ENCODE peak calls at places on chromosomes 6 and 20, in five cellular contexts. D is choroid plexus epithelial cell; C is activated T-cell treated with anti-CD3 and anti-CD28 coated beads, Interleukin-2, amount 50 U/mL, for 72 hours; V is amygdala; L is K562. W is an unnamed sample.

GRCh38 chr6:11732036-11732545 is 46.5 kb downstream of the ADTRP start:
- DNase-seq in D (peak), L (no peak), V (no peak), C (peak), W (no peak)

GRCh38 chr6:113856011-113856551 is 1.1 kb upstream of the MARCKS start:
- DNase-seq in C (no peak), D (peak), L (no peak), V (peak), W (no peak)

GRCh38 chr20:19659468-19659867 is 98.6 kb upstream of the RIN2 start:
- DNase-seq in D (no peak), C (no peak), L (no peak), V (no peak), W (no peak)

GRCh38 chr6:124901105-124901504 is 61.1 kb upstream of the RNF217 start:
- DNase-seq in D (no peak), L (no peak), C (no peak), V (no peak), W (no peak)

GRCh38 chr6:15431762-15432495 is 186.1 kb downstream of the JARID2 start:
- DNase-seq in D (peak), C (no peak), L (no peak), V (no peak), W (no peak)

GRCh38 chr6:40258531-40258930 is 324.3 kb upstream of the MOCS1 start:
- DNase-seq in L (no peak), V (no peak), C (no peak), D (no peak), W (no peak)

GRCh38 chr20:17822039-17822438 is 122.3 kb downstream of the BANF2 start:
- DNase-seq in V (no peak), L (no peak), D (peak), C (no peak), W (no peak)

GRCh38 chr20:41363601-41364000 is 3.0 kb downstream of the EMILIN3 start:
- DNase-seq in D (no peak), L (no peak), C (no peak), V (no peak), W (no peak)

GRCh38 chr6:26342106-26342999 is 22.6 kb upstream of the BTN3A2 start:
- DNase-seq in L (no peak), C (peak), V (no peak), D (peak), W (no peak)

GRCh38 chr6:28725274-28725809 is 198.4 kb downstream of the TRIM27 start:
- DNase-seq in V (no peak), C (no peak), L (no peak), D (no peak), W (no peak)

W was measured in CMK.